ENCODE peak calls at places on chromosomes 13 and 19, in five cellular contexts. E is tibial nerve, D is brain microvascular endothelial cell, N is hepatocyte, X is astrocyte of the spinal cord. V is an unnamed sample.

GRCh38 chr19:33484226-33484774 is 37.3 kb downstream of the PEPD start:
- DNase-seq in E (no peak), D (no peak), N (no peak), X (no peak), V (no peak)

GRCh38 chr19:42831221-42832019 is 48.1 kb downstream of the PSG1 start:
- DNase-seq in E (no peak), D (no peak), N (no peak), X (no peak), V (no peak)

GRCh38 chr19:41707871-41708371 is 505 bp upstream of the CEACAM5 start:
- DNase-seq in E (no peak), D (no peak), N (no peak), X (no peak), V (no peak)

GRCh38 chr13:110628477-110628793 is 13.1 kb downstream of the NAXD start:
- DNase-seq in E (no peak), D (peak; percentile 74), N (peak; percentile 72), X (peak; percentile 39), V (no peak)

GRCh38 chr19:19405919-19406877 is 723 bp downstream of the GATAD2A start:
- DNase-seq in E (no peak), D (no peak), N (peak; percentile 75), X (peak; percentile 51), V (no peak)

GRCh38 chr13:84211048-84211447 is 328.8 kb upstream of the SLITRK1 start:
- DNase-seq in E (no peak), D (no peak), N (no peak), X (no peak), V (no peak)

GRCh38 chr13:29490561-29490960 is 104.9 kb downstream of the SLC7A1 start:
- DNase-seq in E (no peak), D (no peak), N (no peak), X (no peak), V (no peak)

GRCh38 chr19:19900124-19900523 is 622 bp upstream of the ZNF93 start:
- DNase-seq in E (no peak), D (peak; percentile 66), N (peak; percentile 17), X (peak; percentile 79), V (no peak)

GRCh38 chr19:52603558-52604207 is 33.6 kb downstream of the ZNF701 start:
- DNase-seq in E (no peak), D (peak; percentile 40), N (no peak), X (no peak), V (peak; percentile 85)

GRCh38 chr19:55902080-55902751 is 29.9 kb downstream of the NLRP13 start:
- DNase-seq in E (no peak), D (no peak), N (no peak), X (no peak), V (no peak)

GRCh38 chr13:102838273-102838672 is 7.6 kb upstream of the ERCC5 start:
- DNase-seq in E (no peak), D (no peak), N (no peak), X (no peak), V (no peak)

DNA sequence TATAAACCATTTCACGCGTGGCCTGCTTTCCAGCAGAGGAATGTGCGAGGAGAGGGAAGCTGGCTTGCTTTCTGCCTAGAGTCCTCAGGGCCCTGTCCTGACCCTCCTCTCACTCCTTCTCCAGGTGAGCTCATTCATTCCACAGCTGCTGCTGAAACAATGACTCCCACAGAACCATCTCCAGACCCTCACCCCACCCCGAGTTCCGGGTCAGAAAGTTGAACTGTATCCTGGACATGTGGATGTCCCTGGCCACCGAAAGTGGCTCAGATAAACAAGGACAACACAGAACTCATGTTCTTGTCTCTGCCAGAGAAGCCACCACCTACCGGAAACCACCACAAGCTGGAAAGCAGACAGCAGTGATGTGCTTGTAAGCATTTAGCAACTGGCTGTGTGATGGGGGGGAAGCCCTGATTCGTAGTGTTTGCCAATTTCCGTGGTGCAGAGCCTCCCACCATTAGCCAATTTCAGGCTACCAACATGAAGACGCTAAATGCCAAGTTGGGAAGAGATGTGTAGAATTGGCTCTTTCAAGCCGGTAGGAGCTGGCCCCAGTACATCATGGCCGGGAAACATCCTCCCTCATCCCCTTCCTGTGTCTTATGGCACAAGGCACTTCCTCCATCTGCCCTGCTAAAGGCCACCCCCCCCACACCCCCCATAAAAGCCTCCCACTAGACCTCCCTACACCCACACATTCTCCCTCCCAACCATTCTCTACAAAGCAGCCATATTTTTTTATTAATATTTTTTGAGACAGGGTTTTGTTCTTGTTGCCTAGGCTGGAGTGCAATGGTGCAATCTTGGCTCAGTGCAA is 5.0 kb downstream of the SYCE2 start:
- DNase-seq in E (peak; percentile 39), D (no peak), N (no peak), X (no peak), V (no peak)
- TF ChIP-seq CTCF in E (no peak), D (no peak), N (no peak), X (no peak), V (no peak)

DNA sequence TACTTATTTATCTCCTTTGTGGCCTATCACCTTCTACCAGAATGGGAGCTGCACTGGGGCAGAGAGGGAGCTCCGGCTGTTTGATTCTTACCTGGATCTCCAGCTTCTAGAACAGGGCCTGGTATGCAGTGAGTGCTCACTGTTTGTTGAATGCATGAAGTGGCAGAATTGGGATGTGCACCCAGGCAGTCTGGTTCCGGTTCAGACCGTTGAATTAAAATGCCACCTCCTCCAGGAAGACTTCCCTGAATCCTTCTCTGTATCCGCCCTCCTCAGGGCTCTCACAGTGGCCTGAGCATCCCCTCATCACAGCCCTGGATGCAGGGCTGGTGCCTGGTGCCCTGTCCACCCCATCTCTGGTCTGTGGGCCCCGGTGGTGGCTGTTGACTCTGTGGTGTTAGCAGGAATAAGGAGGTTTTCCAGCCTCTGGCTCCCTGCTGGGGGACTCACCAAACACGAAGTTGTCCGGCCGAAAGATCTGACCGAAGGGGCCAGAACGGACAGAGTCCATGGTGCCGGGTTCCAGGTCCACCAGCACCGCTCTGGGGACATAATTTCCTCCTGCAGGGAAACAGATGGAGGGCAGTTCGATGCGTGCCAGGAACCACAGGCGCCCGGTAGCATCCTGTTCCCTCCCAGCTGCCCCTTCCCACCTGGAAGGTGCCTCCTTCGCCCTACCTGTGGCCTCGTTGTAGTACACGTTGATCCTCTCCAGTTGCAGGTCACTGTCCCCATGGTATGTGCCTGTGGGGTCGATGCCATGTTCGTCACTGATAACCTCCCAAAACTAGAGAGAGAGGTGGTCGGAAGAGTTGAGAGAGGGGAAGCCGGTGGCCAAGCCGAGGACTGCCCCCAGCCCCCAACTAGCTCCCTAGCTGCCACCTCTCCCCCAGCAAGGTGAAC is 1.0 kb downstream of the TUBB4A start:
- DNase-seq in E (no peak), D (no peak), N (no peak), X (no peak), V (no peak)
- H3K4me3 ChIP-seq in E (peak overlapping the region; percentile 44), D (no peak overlapping the region), N (peak overlapping the region; percentile 42), X (no peak overlapping the region), V (no peak overlapping the region)

GRCh38 chr19:1070576-1070930 is 3.6 kb downstream of the ARHGAP45 start:
- DNase-seq in E (no peak), D (no peak), N (no peak), X (no peak), V (no peak)
- TF ChIP-seq CTCF in E (no peak), D (peak; percentile 39), N (peak; percentile 4), X (peak; percentile 30), V (peak; percentile 33)

GRCh38 chr13:27353166-27353583 is 71.2 kb upstream of the GTF3A start:
- DNase-seq in E (no peak), D (peak; percentile 36), N (peak; percentile 57), X (peak; percentile 58), V (no peak)
- H3K4me3 ChIP-seq in E (no peak overlapping the region), D (peak overlapping the region; percentile 36), N (no peak overlapping the region), X (no peak overlapping the region), V (no peak overlapping the region)

GRCh38 chr19:3505598-3506383 is at the start of gene FZR1:
- DNase-seq in E (peak; percentile 97), D (peak; percentile 98), N (peak; percentile 100), X (peak; percentile 99), V (peak; percentile 86)
- TF ChIP-seq CTCF in E (no peak), D (no peak), N (no peak), X (no peak), V (no peak)

GRCh38 chr13:109123971-109124370 is 494.6 kb downstream of the MYO16 start:
- DNase-seq in E (no peak), D (no peak), N (no peak), X (no peak), V (no peak)
- H3K4me3 ChIP-seq in E (no peak overlapping the region), D (no peak overlapping the region), N (no peak overlapping the region), X (no peak overlapping the region), V (no peak overlapping the region)

DNA sequence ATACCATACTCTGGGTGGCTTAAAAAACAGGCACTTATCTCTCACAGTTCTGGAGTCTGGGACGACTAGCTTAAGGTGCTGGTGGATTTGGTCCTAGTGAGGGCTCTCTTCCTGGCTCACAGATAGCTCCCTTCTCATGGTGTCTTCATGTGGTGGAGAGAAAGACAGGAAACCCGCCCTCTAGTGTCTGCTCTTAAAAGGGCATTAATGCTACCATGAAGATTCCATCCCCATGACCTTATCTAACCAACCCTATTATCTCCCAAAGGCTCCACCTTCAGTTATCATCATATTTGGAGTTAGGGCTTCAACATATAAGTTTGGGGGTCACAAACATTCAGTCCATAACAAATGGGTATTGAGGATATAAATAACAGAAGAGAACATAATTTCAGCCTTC is 139.4 kb downstream of the HS6ST3 start:
- DNase-seq in E (no peak), D (peak; percentile 7), N (peak; percentile 35), X (no peak), V (no peak)
- TF ChIP-seq CTCF in E (no peak), D (peak; percentile 38), N (peak; percentile 28), X (peak; percentile 43), V (no peak)

GRCh38 chr19:45767410-45767880 is 1.6 kb downstream of the SIX5 start:
- DNase-seq in E (peak; percentile 82), D (peak; percentile 79), N (peak; percentile 84), X (peak; percentile 88), V (peak; percentile 57)
- H3K4me3 ChIP-seq in E (peak overlapping the region; percentile 54), D (peak overlapping the region; percentile 79), N (peak overlapping the region; percentile 65), X (peak overlapping the region; percentile 75), V (peak overlapping the region; percentile 57)

DNA sequence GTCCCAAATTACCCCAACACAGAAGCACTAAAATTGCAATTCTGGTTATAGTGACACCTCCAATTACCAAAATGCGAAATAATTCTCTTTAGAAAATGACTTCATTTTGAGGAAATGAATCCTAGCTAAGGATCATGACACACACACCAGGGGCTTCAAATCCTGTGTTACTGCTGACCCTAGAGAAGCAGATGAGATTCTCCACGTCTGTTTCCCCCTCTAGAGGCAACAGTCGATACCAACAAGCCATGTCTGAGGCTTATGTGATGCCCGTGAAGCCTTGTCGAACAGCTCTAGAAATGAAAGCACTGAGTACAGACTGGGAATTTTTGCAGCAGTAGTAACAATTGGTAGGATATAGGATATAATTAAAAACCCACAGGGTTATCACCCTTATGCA is 153.6 kb upstream of the TMTC4 start:
- DNase-seq in E (no peak), D (no peak), N (no peak), X (no peak), V (no peak)
- TF ChIP-seq CTCF in E (no peak), D (peak; percentile 57), N (peak; percentile 19), X (peak; percentile 31), V (no peak)

DNA sequence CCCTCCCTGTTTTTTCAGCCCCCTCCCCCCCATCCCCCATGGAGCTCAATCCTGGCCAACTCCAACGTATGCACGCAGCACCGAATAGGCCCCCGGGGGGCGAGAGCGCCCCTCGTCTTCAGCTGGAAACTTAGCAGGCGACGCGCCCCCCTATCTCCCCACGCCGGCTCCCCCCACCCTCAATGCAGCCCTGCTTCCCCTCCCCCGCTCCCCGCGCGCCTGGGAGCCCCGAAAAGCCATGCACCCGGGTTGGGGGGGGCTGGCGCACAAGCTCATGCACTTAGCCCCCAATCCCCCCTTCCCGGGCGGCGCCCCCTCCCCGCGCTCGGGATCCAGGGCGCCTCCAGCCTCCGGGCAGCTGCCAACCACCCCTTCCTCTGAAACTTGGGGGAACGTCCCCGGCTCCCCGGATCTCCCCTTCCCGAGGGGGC is 508 bp downstream of the ZBTB7A start:
- DNase-seq in E (no peak), D (no peak), N (no peak), X (no peak), V (no peak)
- H3K4me3 ChIP-seq in E (peak overlapping the region; percentile 93), D (peak overlapping the region; percentile 71), N (peak overlapping the region; percentile 100), X (peak overlapping the region; percentile 84), V (peak overlapping the region; percentile 97)

V was measured in AG09309.